ENCODE peak calls at places on chromosomes 5 and 9, in five cellular contexts. H is mesenchymal stem cell, E is neuronal stem cell, Z is trophoblast cell, F is H9. B is an unnamed sample.

GRCh38 chr5:159737263-159737662 is 179.0 kb upstream of the ADRA1B start:
- DNase-seq in F (no peak), E (no peak), Z (peak), H (peak), B (no peak)

GRCh38 chr9:132651259-132651658 is 18.5 kb downstream of the DDX31 start:
- DNase-seq in F (no peak), H (peak), Z (peak), E (no peak), B (no peak)

GRCh38 chr9:36993933-36994764 is 39.9 kb downstream of the PAX5 start:
- DNase-seq in F (no peak), H (no peak), E (no peak), Z (no peak), B (no peak)

GRCh38 chr5:28766565-28767158 is 1728.3 kb upstream of the CDH9 start:
- DNase-seq in E (peak), F (no peak), Z (peak), H (peak), B (no peak)

GRCh38 chr9:121372563-121373400 is 2.7 kb upstream of the STOM start:
- DNase-seq in F (no peak), H (peak), E (no peak), Z (no peak), B (no peak)

GRCh38 chr9:111969622-111970021 is 73.0 kb downstream of the UGCG start:
- DNase-seq in H (no peak), Z (no peak), F (no peak), E (peak), B (no peak)

GRCh38 chr5:132315529-132316067 is 21.4 kb downstream of the SLC22A4 start:
- DNase-seq in F (no peak), H (no peak), E (no peak), Z (no peak), B (no peak)

GRCh38 chr5:144189800-144190429 is 19.2 kb downstream of the KCTD16 start:
- DNase-seq in F (no peak), E (no peak), Z (peak), H (peak), B (no peak)

GRCh38 chr5:26812714-26813113 is 225.7 kb downstream of the CDH9 start:
- DNase-seq in Z (no peak), F (no peak), E (no peak), H (no peak), B (no peak)

GRCh38 chr5:66896207-66896606 is 300.0 kb downstream of the MAST4 start:
- DNase-seq in F (no peak), Z (no peak), E (no peak), H (no peak), B (no peak)

GRCh38 chr5:58545912-58546311 is 37.0 kb upstream of the RAB3C start:
- DNase-seq in H (no peak), Z (peak), F (no peak), E (no peak), B (no peak)

GRCh38 chr5:88686077-88686541 is 196.9 kb downstream of the MEF2C start:
- DNase-seq in H (no peak), E (no peak), F (no peak), Z (no peak), B (no peak)

GRCh38 chr5:169128679-169129078 is 172.3 kb downstream of the SLIT3 start:
- DNase-seq in E (no peak), F (no peak), H (no peak), Z (no peak), B (no peak)

GRCh38 chr5:80072103-80073073 is 37.2 kb downstream of the THBS4 start:
- DNase-seq in F (no peak), H (no peak), E (no peak), Z (peak), B (no peak)

GRCh38 chr5:73768-74502 is 18.0 kb upstream of the PLEKHG4B start:
- DNase-seq in F (no peak), H (no peak), E (no peak), Z (no peak), B (no peak)

GRCh38 chr9:81772144-81772543 is 82.8 kb upstream of the TLE1 start:
- DNase-seq in Z (no peak), H (peak), F (no peak), E (no peak), B (no peak)

GRCh38 chr9:38200431-38200830 is 131.4 kb upstream of the SHB start:
- DNase-seq in E (no peak), H (no peak), F (no peak), Z (no peak), B (no peak)

GRCh38 chr9:38201844-38202243 is 132.8 kb upstream of the SHB start:
- DNase-seq in F (no peak), Z (no peak), H (no peak), E (no peak), B (no peak)

GRCh38 chr9:38195737-38196161 is 126.7 kb upstream of the SHB start:
- DNase-seq in F (no peak), E (no peak), H (peak), Z (peak), B (no peak)

GRCh38 chr9:38196721-38197120 is 127.7 kb upstream of the SHB start:
- DNase-seq in H (no peak), F (no peak), E (no peak), Z (peak), B (no peak)

DNA sequence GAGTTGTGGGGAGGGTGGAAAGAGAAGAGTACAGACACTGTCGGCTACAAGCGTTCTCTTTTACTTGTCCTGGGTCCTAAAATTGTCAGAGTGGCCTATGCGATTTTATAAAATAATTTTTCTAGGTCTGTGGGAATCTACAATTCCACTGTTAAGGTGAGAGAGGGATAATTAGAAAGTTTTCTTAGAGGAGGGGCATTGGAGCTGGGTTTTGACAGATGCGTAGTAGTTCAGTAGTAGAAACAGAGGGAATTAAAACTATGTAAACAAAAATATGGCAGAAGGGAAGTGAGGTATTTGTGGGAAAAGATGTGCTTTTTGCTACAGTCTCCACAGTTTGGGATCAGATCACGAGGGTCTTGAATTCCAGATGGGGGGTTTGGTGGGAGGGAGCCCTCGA is 129.1 kb upstream of the SHB start:
- DNase-seq in H (no peak), E (no peak), Z (no peak), F (no peak), B (no peak)
- H2BK12ac ChIP-seq in H (no peak), E (no peak), Z (no peak), F (no peak), B (no peak)

DNA sequence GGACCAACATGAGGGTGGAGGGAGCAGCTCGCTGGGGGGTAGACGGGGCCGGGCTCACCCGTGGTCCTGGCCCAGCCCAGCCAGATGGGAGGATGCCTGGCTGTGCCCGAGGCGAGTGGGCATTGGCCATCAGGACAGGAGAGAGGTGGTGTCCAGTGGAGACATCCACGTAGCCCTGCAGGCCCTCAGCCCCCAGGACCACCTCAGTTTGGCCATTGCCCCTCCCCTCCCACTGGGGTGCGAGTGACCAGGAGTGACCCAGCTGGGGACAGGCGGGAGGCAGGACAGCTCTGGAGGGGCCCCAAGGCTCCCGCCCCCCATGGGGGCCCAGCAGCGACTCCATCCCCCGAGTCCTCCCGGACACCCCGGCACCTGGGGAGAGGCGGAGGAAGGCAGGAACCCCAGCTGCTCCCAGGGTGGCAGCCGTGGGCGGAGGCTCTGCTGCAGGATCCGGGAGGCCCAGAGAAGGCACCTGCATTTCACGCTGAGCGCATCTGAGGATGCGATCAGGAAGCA is 8.3 kb downstream of the NOXA1 start:
- DNase-seq in F (no peak), Z (no peak), E (no peak), H (no peak), B (no peak)
- H2BK12ac ChIP-seq in F (no peak), Z (no peak), E (peak), H (no peak), B (no peak)

GRCh38 chr9:130463141-130463540 is 18.4 kb downstream of the ASS1 start:
- DNase-seq in E (no peak), F (no peak), H (no peak), Z (no peak), B (no peak)
- H2BK12ac ChIP-seq in E (no peak), F (no peak), H (no peak), Z (no peak), B (no peak)

DNA sequence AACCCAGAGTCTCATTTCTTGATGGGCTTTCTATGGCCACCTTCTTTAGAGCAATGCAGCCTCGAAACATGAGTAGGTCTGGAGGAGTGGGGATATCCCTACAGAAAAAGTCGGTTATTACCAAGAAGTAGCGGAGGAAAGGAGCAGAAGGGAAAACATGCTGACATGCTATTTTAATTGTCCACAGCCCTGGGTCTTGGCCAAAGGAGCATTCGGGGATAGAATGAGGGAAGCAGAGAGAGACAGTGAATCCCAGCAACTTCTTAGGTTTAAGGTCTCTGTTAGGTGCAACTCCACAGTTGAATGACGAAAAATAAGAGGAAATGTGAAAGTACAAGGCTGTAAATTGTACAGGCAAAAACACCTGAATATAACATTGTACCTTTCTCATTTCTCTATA is 506.7 kb upstream of the CDH18 start:
- DNase-seq in H (no peak), E (no peak), F (no peak), Z (no peak), B (no peak)
- H2BK12ac ChIP-seq in H (no peak), E (no peak), F (no peak), Z (no peak), B (no peak)

GRCh38 chr5:54924487-54924886 is 60.9 kb downstream of the ESM1 start:
- DNase-seq in F (no peak), Z (no peak), E (no peak), H (no peak), B (no peak)
- H2BK12ac ChIP-seq in F (no peak), Z (no peak), E (no peak), H (no peak), B (no peak)

DNA sequence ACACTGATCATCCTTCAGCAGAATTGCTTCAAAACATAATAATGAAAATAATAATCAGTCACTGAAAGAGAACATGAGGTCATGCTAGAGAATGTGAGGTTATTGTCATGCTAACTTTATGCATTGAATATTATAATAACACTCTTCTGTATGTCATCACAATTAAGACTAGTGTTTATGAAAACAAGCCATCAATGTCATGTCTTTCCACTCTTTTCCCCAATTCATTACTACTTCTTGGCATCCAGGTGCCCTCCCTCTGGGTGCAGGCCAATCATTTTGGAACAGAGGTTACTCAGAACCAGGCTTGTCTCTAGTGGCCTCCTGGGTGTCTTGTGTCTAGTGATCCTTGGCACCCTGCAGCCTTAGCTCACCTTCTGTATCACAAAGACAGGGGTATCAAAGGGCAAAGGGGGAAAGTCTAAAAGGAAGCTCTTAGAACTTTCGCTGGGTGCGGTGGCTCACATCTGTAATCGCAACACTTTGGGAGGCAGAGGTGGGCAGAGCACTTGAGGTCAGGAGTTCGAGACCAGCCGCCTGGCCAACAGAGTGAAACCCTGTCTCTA is 217.6 kb upstream of the PIK3R1 start:
- DNase-seq in E (no peak), H (no peak), Z (no peak), F (no peak), B (no peak)
- H2BK12ac ChIP-seq in E (no peak), H (peak), Z (no peak), F (no peak), B (no peak)

GRCh38 chr9:136096505-136097001 is 1.5 kb upstream of the NACC2 start:
- DNase-seq in Z (no peak), E (no peak), H (no peak), F (no peak), B (no peak)

GRCh38 chr9:136095495-136096058 is 488 bp upstream of the NACC2 start:
- DNase-seq in E (peak), H (peak), F (no peak), Z (peak), B (no peak)

GRCh38 chr9:136093995-136094881 is 851 bp downstream of the NACC2 start:
- DNase-seq in F (no peak), H (peak), Z (peak), E (peak), B (no peak)

GRCh38 chr9:136093331-136093986 is 1.6 kb downstream of the NACC2 start:
- DNase-seq in Z (peak), F (no peak), E (no peak), H (peak), B (no peak)

DNA sequence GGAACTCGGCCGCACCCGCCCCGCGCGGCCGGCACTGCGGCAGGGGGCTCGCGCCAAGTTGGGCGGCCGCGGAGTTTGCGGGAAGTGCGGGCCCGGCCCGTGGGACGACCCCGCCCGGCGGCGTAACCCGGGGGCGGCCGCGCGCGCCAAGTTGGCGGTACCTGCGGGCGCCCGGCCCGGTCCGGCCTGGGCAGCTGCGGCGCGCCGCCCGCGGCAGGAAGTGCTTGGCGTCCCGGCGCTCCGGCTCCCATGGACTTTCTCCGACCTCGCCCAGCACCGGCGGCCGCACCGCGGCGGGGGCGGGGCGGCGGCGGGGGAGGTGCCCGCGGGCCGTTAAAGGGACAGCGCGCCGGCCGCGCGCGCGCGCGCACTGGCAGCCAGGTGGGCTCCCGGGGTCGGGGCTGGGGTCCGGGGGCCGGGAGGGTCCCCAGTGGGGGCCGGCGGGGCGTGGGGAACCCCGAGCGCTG is at the start of gene NACC2:
- DNase-seq in E (peak), F (no peak), Z (peak), H (peak), B (no peak)
- H2BK12ac ChIP-seq in E (no peak), F (no peak), Z (peak), H (peak), B (peak)

DNA sequence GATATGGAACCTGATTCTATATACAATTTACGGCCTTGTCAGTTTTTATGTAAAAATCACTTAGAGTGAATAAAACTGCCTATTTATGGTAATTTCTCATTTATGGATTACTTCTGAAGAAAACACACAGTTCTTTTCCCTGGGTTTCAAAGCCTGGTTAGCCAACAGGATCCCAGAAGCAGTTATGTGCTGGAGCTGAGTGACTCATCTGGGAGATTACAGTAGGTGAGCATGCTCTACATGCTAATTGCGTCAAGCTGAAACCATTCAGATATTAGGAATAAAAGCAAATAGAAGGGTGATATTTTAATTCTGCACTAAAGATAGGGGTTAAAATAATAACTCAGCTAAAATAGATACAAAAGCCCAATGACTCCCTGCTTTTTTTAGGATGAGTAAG is 47.8 kb downstream of the PDE4D start:
- DNase-seq in E (no peak), Z (peak), F (no peak), H (peak), B (no peak)
- H2BK12ac ChIP-seq in E (no peak), Z (no peak), F (no peak), H (no peak), B (no peak)

GRCh38 chr5:125485003-125485641 is 738.7 kb upstream of the ZNF608 start:
- DNase-seq in E (peak), F (no peak), H (peak), Z (peak), B (no peak)
- H2BK12ac ChIP-seq in E (no peak), F (no peak), H (no peak), Z (no peak), B (peak)